ENCODE peak calls at places on chromosome 15, in five cellular contexts. Z is activated naive CD8-positive, alpha-beta T cell treated with anti-CD3 and anti-CD28 coated beads, Interleukin-2, amount 10 ng/mL, durations not matched to agents 7 days and 5 days; N is type B pancreatic cell; C is foreskin fibroblast; X is GM12892. O is an unnamed sample.

GRCh38 chr15:45473068-45473467 is 49.5 kb downstream of the SLC30A4 start:
- DNase-seq in Z (no peak), N (no peak), C (no peak), X (no peak), O (no peak)

GRCh38 chr15:25175033-25175788 is 220.4 kb downstream of the SNRPN start:
- DNase-seq in Z (peak; percentile 8), N (peak; percentile 52), C (no peak), X (no peak), O (peak; percentile 2)

GRCh38 chr15:27851811-27852210 is 247.3 kb downstream of the OCA2 start:
- DNase-seq in Z (no peak), N (no peak), C (no peak), X (no peak), O (no peak)

GRCh38 chr15:57537072-57537471 is 54.6 kb upstream of the MYZAP start:
- DNase-seq in Z (no peak), N (no peak), C (peak; percentile 90), X (no peak), O (no peak)

GRCh38 chr15:79170256-79170664 is 79.7 kb upstream of the RASGRF1 start:
- DNase-seq in Z (no peak), N (peak; percentile 64), C (peak; percentile 33), X (no peak), O (no peak)

GRCh38 chr15:31236184-31237041 is 90.2 kb upstream of the KLF13 start:
- DNase-seq in Z (no peak), N (no peak), C (peak; percentile 97), X (no peak), O (no peak)

GRCh38 chr15:96123630-96124187 is 206.8 kb upstream of the NR2F2 start:
- DNase-seq in Z (no peak), N (no peak), C (peak; percentile 12), X (no peak), O (no peak)

GRCh38 chr15:33154366-33155166 is 39.9 kb downstream of the FMN1 start:
- DNase-seq in Z (no peak), N (no peak), C (peak; percentile 83), X (no peak), O (no peak)

GRCh38 chr15:75420698-75421097 is 30.8 kb downstream of the SIN3A start:
- DNase-seq in Z (no peak), N (no peak), C (peak; percentile 44), X (no peak), O (no peak)

GRCh38 chr15:99618941-99619411 is 53.2 kb downstream of the MEF2A start:
- DNase-seq in Z (no peak), N (no peak), C (peak; percentile 39), X (no peak), O (no peak)

GRCh38 chr15:58520936-58521292 is 89.1 kb downstream of the LIPC start:
- DNase-seq in Z (no peak), N (no peak), C (no peak), X (no peak), O (no peak)

GRCh38 chr15:100863406-100864198 is 16.0 kb upstream of the ALDH1A3 start:
- DNase-seq in Z (no peak), N (no peak), C (peak; percentile 41), X (no peak), O (no peak)

GRCh38 chr15:43187544-43188155 is 2.4 kb downstream of the CCNDBP1 start:
- DNase-seq in Z (no peak), N (no peak), C (peak; percentile 76), X (no peak), O (no peak)

GRCh38 chr15:64975390-64975789 is 14.3 kb downstream of the SPG21 start:
- DNase-seq in Z (no peak), N (no peak), C (peak; percentile 49), X (no peak), O (no peak)

GRCh38 chr15:86725628-86726027 is 646.0 kb downstream of the AGBL1 start:
- DNase-seq in Z (no peak), N (no peak), C (no peak), X (no peak), O (no peak)